ENCODE peak calls at places on chromosomes 6 and 20, in six cellular contexts. N is heart left ventricle, V is WTC11, F is esophagus squamous epithelium, D is colonic mucosa, W is fibroblast of the aortic adventitia. C is an unnamed sample.

GRCh38 chr20:46767127-46767761 is 57.8 kb downstream of the SLC2A10 start:
- DNase-seq in F (no peak), W (peak; percentile 47), D (peak; percentile 60), N (no peak), V (peak; percentile 70), C (no peak)

GRCh38 chr6:41462980-41463930 is 82.9 kb upstream of the FOXP4 start:
- DNase-seq in F (no peak), W (peak; percentile 79), D (peak; percentile 66), N (peak; percentile 73), V (no peak), C (peak; percentile 72)

GRCh38 chr6:108277831-108278230 is 17.0 kb upstream of the SNX3 start:
- DNase-seq in N (no peak), D (no peak), V (no peak), F (no peak), W (no peak), C (no peak)

GRCh38 chr6:127102299-127102698 is 16.2 kb upstream of the RSPO3 start:
- DNase-seq in F (no peak), N (no peak), W (peak; percentile 91), V (no peak), D (no peak), C (peak; percentile 85)

GRCh38 chr6:100420711-100421110 is 44.0 kb downstream of the SIM1 start:
- DNase-seq in V (peak; percentile 22), W (no peak), D (no peak), N (no peak), F (no peak), C (no peak)

GRCh38 chr6:44058617-44059358 is 68.5 kb downstream of the MRPL14 start:
- DNase-seq in V (no peak), D (peak; percentile 63), W (peak; percentile 99), F (no peak), N (peak; percentile 93), C (peak; percentile 100)

GRCh38 chr6:15063253-15063853 is 182.5 kb upstream of the JARID2 start:
- DNase-seq in W (no peak), F (no peak), N (peak; percentile 44), D (no peak), V (no peak), C (peak; percentile 80)

GRCh38 chr6:159404296-159404695 is 235.1 kb downstream of the FNDC1 start:
- DNase-seq in V (no peak), F (no peak), N (no peak), W (no peak), D (no peak), C (no peak)

GRCh38 chr6:109172096-109172495 is 76.8 kb downstream of the CEP57L1 start:
- DNase-seq in F (no peak), D (no peak), W (no peak), N (no peak), V (no peak), C (no peak)

GRCh38 chr20:1327241-1327653 is 1.7 kb downstream of the SDCBP2 start:
- DNase-seq in D (peak; percentile 61), F (no peak), V (no peak), W (peak; percentile 46), N (peak; percentile 75), C (peak; percentile 64)

DNA sequence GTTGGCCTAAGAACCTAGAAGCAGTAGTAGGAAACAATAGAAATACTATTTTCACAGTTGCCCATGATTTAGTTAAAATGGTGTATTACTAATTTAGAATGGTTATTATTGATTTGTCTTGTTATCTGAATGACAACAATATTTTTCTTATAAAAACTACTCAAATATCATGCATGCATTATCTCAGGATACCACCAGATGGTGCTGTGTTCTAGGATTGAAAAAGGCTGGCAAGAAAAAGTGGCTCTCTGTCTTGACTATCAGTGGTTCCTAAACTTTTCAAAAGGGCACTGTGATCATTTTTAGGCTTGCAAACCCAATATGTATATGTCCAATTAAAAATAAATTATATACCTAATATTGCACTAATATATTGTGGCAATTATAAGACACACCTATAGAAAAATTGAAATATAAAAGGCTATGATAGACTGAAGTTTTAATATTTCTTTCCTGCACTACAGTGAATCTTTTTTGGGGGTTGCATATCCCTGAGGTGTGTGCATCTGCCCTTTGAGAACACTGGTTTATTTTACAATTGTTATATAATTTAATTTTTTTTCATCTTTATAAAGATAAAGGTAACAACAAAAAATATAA is 131.7 kb upstream of the MLIP start:
- DNase-seq in V (no peak), W (peak; percentile 70), D (no peak), N (no peak), F (no peak), C (peak; percentile 39)
- TF ChIP-seq CTCF in V (peak; percentile 61), W (peak; percentile 80), D (peak; percentile 76), N (peak; percentile 87), F (peak; percentile 56), C (peak; percentile 68)

GRCh38 chr6:52573295-52573694 is 3.6 kb downstream of the TRAM2 start:
- DNase-seq in V (no peak), F (no peak), N (no peak), D (no peak), W (peak; percentile 63), C (no peak)
- TF ChIP-seq CTCF in V (no peak), F (no peak), N (no peak), D (no peak), W (peak; percentile 34), C (peak; percentile 42)

DNA sequence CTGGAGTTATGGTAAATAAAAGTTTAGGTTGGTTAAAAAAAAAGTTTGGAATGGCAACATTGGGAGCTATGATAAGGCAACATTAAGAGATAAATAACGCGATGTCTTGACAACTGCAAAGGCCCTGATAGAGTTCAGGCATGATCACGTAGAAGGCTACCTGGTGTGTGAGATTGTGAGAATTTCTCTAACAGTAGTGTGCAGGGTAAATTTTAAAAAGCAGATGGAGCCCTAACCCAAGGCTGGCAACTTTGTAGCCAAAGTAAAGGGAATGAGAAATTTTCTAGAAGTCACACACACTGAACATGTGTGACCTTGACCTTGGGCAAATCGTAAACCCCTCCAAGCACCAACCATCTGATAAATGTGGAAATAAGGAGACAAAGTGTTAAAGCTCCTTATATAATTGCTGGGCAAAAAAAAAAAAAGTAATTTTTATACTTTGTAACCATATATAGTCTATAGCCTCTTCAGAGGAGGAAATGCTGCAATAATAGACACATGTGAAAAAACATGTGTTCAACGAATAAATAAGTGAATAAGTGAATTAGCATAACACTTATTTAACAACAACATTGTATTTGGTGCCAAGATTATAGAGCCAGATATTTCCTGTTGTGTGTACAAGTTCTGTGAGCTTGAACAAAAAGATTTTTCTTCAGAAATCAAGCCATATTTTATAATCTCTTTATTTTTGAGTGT is 18.2 kb downstream of the KCNQ5 start:
- DNase-seq in N (no peak), V (no peak), D (no peak), W (no peak), F (no peak), C (no peak)
- TF ChIP-seq CTCF in N (no peak), V (no peak), D (no peak), W (peak; percentile 14), F (no peak), C (no peak)

DNA sequence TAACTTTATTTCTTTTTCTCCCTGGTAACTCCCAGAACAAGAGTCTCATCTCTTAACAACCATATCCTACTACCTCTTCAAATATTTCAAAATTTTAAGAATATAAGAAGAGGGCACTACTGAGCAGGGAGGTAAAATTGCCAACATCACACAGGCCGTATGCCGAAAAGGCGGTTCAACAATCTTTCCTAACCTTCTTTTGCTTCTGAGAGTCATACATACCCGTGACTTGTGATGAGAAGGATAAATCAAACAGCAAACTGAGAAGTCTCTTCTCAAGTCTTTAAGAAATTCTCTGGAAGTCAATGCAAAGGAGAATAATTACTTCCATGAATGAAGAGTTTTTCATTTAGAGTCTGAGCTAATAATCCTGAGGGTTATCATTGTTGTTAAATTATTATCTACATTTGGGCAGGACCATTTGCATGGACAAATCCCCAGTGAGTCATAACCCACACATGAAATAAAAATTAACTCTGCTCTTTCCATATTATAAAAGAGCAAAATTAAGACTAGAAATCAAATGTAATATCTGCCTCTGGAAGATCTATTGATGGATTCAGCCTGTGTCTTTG is 22.4 kb upstream of the ILRUN start:
- DNase-seq in N (no peak), D (no peak), F (no peak), V (no peak), W (peak; percentile 39), C (no peak)
- TF ChIP-seq CTCF in N (no peak), D (no peak), F (no peak), V (no peak), W (no peak), C (no peak)

GRCh38 chr6:142333431-142333830 is 31.6 kb downstream of the ADGRG6 start:
- DNase-seq in F (no peak), N (no peak), D (no peak), W (no peak), V (no peak), C (no peak)
- TF ChIP-seq CTCF in F (no peak), N (no peak), D (no peak), W (no peak), V (no peak), C (no peak)

DNA sequence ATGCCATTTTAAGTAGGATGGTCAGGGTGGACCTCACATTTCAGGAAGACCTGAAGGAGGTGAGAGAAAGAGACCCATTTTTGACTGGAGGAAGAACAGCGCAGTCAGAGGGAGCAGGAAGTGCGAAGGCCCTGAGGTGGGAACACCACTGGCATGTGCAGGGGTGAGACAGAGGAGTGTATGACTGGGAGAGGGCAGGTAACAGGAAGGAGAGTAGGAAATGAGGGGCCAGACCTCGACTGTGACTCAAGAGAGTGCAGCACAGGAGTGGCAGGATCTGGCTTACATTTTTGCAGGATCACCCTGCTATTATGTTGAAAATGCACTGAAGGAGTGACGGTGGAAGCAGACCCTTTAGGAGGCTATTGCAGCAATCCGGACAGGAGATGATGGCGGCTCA is 117.7 kb upstream of the CDYL start:
- DNase-seq in N (no peak), V (no peak), W (no peak), D (peak; percentile 3), F (no peak), C (no peak)
- TF ChIP-seq CTCF in N (no peak), V (no peak), W (no peak), D (no peak), F (no peak), C (no peak)

DNA sequence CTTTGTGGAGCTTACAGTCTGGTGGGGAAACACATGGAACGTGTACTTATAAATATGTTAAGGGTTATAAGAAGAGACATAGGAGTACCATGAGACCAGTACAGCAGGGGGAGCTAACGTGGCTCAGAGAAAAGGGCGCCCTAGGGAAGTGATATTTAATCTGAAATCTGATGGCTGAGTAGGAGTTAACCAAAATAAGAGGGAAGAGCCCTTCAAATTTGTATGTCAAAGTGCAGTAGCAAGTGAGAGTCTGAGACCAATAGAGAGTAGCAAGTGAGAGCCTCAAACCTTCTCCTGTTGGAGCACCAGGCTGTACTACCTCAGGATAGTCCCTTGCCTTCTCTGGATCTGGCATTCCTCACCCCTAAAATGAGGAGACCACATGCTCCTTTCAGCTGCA is 6.1 kb upstream of the PKIG start:
- DNase-seq in F (no peak), W (peak; percentile 65), D (no peak), V (no peak), N (no peak), C (peak; percentile 69)
- TF ChIP-seq CTCF in F (peak; percentile 5), W (peak; percentile 40), D (no peak), V (no peak), N (peak; percentile 68), C (peak; percentile 70)

GRCh38 chr6:24947636-24948035 is 11.9 kb upstream of the RIPOR2 start:
- DNase-seq in V (no peak), N (no peak), F (no peak), W (no peak), D (no peak), C (no peak)
- TF ChIP-seq CTCF in V (no peak), N (no peak), F (no peak), W (no peak), D (no peak), C (no peak)